ENCODE peak calls at places on chromosome 13, in four cellular contexts. S is A549, G is K562, D is HepG2. O is an unnamed sample.

GRCh38 chr13:23656637-23657036 is 86.4 kb downstream of the TNFRSF19 start:
- DNase-seq in G (peak), D (peak), S (no peak), O (peak)

GRCh38 chr13:29901714-29902631 is 51.6 kb upstream of the UBL3 start:
- DNase-seq in S (no peak), D (no peak), G (peak), O (peak)

GRCh38 chr13:51420681-51421476 is 32.0 kb downstream of the INTS6 start:
- DNase-seq in S (no peak), G (no peak), D (no peak), O (no peak)

GRCh38 chr13:21342699-21343442 is 116.2 kb downstream of the ZDHHC20 start:
- DNase-seq in D (no peak), S (no peak), G (no peak), O (no peak)

GRCh38 chr13:99315186-99315585 is 8.0 kb upstream of the GPR183 start:
- DNase-seq in G (no peak), D (no peak), S (no peak), O (no peak)

GRCh38 chr13:113044431-113045114 is 61.0 kb upstream of the F7 start:
- DNase-seq in D (no peak), G (no peak), S (no peak), O (no peak)

GRCh38 chr13:112699318-112699918 is 9.6 kb downstream of the ATP11A start:
- DNase-seq in D (peak), S (no peak), G (no peak), O (no peak)

GRCh38 chr13:46885018-46885417 is 11.8 kb downstream of the HTR2A start:
- DNase-seq in D (no peak), G (no peak), S (no peak), O (peak)

GRCh38 chr13:40629678-40630384 is 36.6 kb downstream of the FOXO1 start:
- DNase-seq in S (no peak), G (no peak), D (no peak), O (no peak)

GRCh38 chr13:22561581-22561980 is 619.2 kb upstream of the SGCG start:
- DNase-seq in G (no peak), D (no peak), S (no peak), O (no peak)

GRCh38 chr13:74978596-74978995 is 503.4 kb downstream of the TBC1D4 start:
- DNase-seq in D (no peak), S (no peak), G (no peak), O (no peak)

GRCh38 chr13:53075356-53076041 is 46.9 kb downstream of the OLFM4 start:
- DNase-seq in S (no peak), G (no peak), D (no peak), O (no peak)

GRCh38 chr13:29435125-29435911 is 160.2 kb downstream of the SLC7A1 start:
- DNase-seq in D (no peak), G (no peak), S (no peak), O (peak)

GRCh38 chr13:23899555-23899954 is 2.3 kb upstream of the C1QTNF9B start:
- DNase-seq in G (peak), S (no peak), D (peak), O (peak)

GRCh38 chr13:66037096-66037495 is 1193.0 kb downstream of the PCDH9 start:
- DNase-seq in D (no peak), G (no peak), S (no peak), O (no peak)

GRCh38 chr13:46640843-46641242 is 87.9 kb downstream of the LRCH1 start:
- DNase-seq in S (no peak), D (no peak), G (no peak), O (peak)

GRCh38 chr13:43487885-43488284 is 298.9 kb downstream of the ENOX1 start:
- DNase-seq in S (no peak), G (no peak), D (no peak), O (no peak)

GRCh38 chr13:106177146-106177545 is 358.3 kb downstream of the EFNB2 start:
- DNase-seq in D (no peak), S (no peak), G (no peak), O (no peak)

GRCh38 chr13:84609716-84610115 is 727.4 kb upstream of the SLITRK1 start:
- DNase-seq in D (no peak), S (no peak), G (no peak), O (peak)

GRCh38 chr13:72390909-72391308 is 336.5 kb downstream of the MZT1 start:
- DNase-seq in S (no peak), G (no peak), D (peak), O (no peak)

GRCh38 chr13:43990021-43990420 is 110.3 kb downstream of the LACC1 start:
- DNase-seq in G (no peak), D (no peak), S (no peak), O (no peak)

GRCh38 chr13:60753641-60754040 is 356.6 kb downstream of the TDRD3 start:
- DNase-seq in S (no peak), G (no peak), D (no peak), O (no peak)

GRCh38 chr13:114032121-114032799 is 58.4 kb upstream of the C13orf46 start:
- DNase-seq in S (no peak), D (peak), G (no peak), O (peak)

GRCh38 chr13:63050287-63050686 is 1634.6 kb upstream of the PCDH20 start:
- DNase-seq in S (no peak), G (no peak), D (no peak), O (no peak)

GRCh38 chr13:109479991-109480696 is 306.2 kb downstream of the IRS2 start:
- DNase-seq in D (no peak), G (no peak), S (no peak), O (peak)

GRCh38 chr13:24540236-24541126 is 27.9 kb upstream of the PARP4 start:
- DNase-seq in D (peak), S (peak), G (peak), O (no peak)

GRCh38 chr13:26929971-26930730 is 169.6 kb upstream of the GPR12 start:
- DNase-seq in S (peak), G (peak), D (peak), O (peak)

GRCh38 chr13:53311561-53311960 is 282.9 kb downstream of the OLFM4 start:
- DNase-seq in D (no peak), S (no peak), G (no peak), O (no peak)

GRCh38 chr13:112545866-112546265 is 42.1 kb downstream of the TUBGCP3 start:
- DNase-seq in D (no peak), G (no peak), S (no peak), O (peak)

GRCh38 chr13:67296511-67296910 is 66.4 kb upstream of the PCDH9 start:
- DNase-seq in S (no peak), D (no peak), G (no peak), O (peak)

GRCh38 chr13:47426126-47426849 is 529.4 kb upstream of the HTR2A start:
- DNase-seq in D (no peak), G (no peak), S (no peak), O (peak)

GRCh38 chr13:93953856-93954255 is 525.6 kb downstream of the DCT start:
- DNase-seq in G (no peak), S (no peak), D (no peak), O (no peak)

GRCh38 chr13:21849323-21849722 is 178.4 kb downstream of the FGF9 start:
- DNase-seq in S (no peak), D (peak), G (peak), O (peak)

GRCh38 chr13:50403311-50403710 is 388.1 kb downstream of the KCNRG start:
- DNase-seq in S (no peak), G (no peak), D (peak), O (peak)
- TF ChIP-seq MAZ in S (no peak), G (no peak), D (no peak), O (no peak)

GRCh38 chr13:50276550-50276949 is 261.3 kb downstream of the KCNRG start:
- DNase-seq in D (no peak), G (no peak), S (no peak), O (no peak)

GRCh38 chr13:50277127-50277526 is 261.9 kb downstream of the KCNRG start:
- DNase-seq in D (no peak), G (peak), S (no peak), O (no peak)

GRCh38 chr13:50277906-50278305 is 262.7 kb downstream of the KCNRG start:
- DNase-seq in S (no peak), G (no peak), D (no peak), O (no peak)

GRCh38 chr13:50274181-50274580 is 258.9 kb downstream of the KCNRG start:
- DNase-seq in S (no peak), D (no peak), G (no peak), O (no peak)

DNA sequence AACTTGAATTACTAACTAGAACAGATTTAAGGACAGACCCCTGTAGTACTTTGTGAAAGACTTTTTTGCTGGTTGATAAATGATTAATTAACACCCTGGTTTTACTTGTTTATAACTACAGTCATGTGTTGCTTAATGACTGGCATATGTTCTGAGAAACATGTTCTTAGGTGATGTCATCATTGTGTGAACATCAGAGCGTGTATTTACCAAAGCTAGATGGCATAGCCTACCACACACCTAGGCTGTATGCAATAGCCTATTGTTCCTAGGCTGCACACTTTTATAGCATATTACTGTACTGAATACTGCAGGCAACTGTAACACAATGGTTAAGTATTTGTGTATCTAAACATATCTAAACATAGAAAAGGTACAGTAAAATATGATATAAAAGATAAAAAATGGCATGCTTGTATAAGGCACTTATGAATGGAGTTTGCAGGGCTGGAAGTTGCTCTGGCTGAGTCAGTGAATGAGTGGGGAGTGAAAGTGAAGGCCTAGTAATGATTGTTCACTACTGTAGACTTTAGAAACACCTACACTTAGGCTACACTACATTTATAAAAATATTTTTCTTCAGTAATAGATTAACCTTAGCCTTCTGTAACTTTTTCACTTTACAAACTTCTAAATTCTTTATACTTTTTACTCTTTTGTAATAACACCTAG is 260.3 kb downstream of the KCNRG start:
- DNase-seq in G (no peak), S (no peak), D (peak), O (no peak)
- TF ChIP-seq MAZ in G (no peak), S (no peak), D (no peak), O (no peak)

GRCh38 chr13:111491021-111491420 is 170.6 kb downstream of the TEX29 start:
- DNase-seq in G (no peak), S (no peak), D (no peak), O (no peak)
- TF ChIP-seq MAZ in G (no peak), S (no peak), D (no peak), O (no peak)

GRCh38 chr13:38952827-38953226 is 37.8 kb downstream of the STOML3 start:
- DNase-seq in S (no peak), G (no peak), D (no peak), O (no peak)
- TF ChIP-seq MAZ in S (no peak), G (no peak), D (no peak), O (no peak)

DNA sequence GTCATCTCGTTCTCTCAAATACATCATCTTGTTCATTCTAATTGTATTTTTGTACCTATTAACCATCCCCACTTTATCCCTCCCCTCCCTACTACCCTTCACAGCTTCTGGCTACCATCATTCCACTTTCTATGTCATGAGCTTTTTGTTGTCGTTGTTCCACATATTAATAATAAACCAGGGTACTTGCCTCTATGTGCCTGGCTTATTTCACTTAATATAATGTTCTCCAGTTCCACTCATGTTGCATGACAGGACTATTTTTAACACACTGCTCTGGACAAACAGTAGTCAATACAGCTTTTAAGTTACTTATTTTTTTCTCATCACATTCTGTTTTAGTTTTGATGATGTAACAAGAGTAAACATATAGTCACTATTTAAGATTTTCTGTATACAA is 872.3 kb downstream of the SLITRK1 start:
- DNase-seq in S (no peak), D (no peak), G (no peak), O (no peak)
- TF ChIP-seq MAZ in S (no peak), D (no peak), G (no peak), O (no peak)

DNA sequence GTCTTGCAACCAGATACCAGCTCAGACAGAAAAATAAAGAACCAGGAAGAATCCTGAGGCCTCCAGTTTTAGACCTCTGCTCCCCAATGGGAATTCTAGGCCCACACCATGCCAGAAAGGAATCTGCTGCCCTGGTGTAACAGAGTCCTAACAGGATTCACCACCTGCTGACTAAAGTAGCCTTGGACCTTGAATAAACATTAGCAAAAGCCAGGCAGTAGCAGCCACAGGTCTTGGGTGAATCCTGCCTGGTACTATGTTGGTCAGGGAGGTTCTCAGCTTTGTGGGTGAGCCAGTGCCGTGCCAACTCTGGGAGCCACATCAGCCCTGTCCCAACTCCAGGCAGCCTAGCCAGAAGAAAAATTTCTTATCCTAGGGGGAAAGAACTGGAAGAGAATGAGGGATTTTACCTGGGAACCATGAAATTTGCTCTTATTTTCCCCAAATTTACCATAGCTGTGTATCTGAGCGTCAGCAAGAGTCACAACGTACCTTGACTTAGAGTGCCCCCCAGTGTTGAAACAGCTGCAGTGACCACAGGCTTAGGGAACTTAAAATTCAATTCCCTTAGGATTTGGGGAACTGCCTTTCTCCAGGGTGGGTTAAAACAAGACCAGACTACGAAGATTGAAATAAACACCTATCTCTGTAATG is 1895.6 kb upstream of the PRR20A start:
- DNase-seq in D (peak), G (peak), S (no peak), O (no peak)
- TF ChIP-seq MAZ in D (no peak), G (no peak), S (no peak), O (no peak)

GRCh38 chr13:73625562-73626339 is 508.5 kb downstream of the KLF12 start:
- DNase-seq in D (no peak), S (no peak), G (no peak), O (no peak)
- TF ChIP-seq MAZ in D (no peak), S (no peak), G (no peak), O (no peak)

DNA sequence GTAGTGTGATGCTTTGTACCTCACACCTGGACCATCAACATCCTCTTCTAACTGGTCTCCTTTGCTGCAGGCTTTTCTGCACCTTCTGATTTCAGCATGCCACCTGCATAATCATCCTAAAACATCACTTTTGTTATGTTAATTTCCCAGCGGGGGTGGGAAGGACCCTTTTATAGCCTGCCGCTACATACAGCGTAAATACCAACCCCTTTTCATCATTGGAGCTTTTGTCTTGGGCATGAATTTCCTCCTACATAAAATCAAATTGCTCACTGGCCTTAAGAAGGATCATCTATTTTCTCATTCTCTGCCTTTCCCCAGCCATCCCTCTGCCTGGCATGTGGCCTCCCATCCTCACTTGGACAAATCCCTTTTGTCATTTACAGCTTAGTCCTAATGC is 124.7 kb downstream of the RBM26 start:
- DNase-seq in S (no peak), D (no peak), G (no peak), O (no peak)
- TF ChIP-seq MAZ in S (no peak), D (no peak), G (no peak), O (no peak)